ENCODE peak calls at places on chromosomes 4 and X, in five cellular contexts. L, C, U, T and H are unnamed samples.

GRCh38 chrX:15194136-15194535 is 75.7 kb downstream of the ASB9 start:
- DNase-seq in L (no peak), C (no peak), U (no peak), T (no peak), H (no peak)

GRCh38 chrX:46630141-46630540 is 56.6 kb downstream of the CHST7 start:
- DNase-seq in L (no peak), C (no peak), U (no peak), T (no peak), H (no peak)

GRCh38 chr4:7632341-7632740 is 197.6 kb upstream of the PSAPL1 start:
- DNase-seq in L (no peak), C (no peak), U (no peak), T (no peak), H (no peak)

GRCh38 chrX:69372435-69372834 is 131.7 kb upstream of the NALF2 start:
- DNase-seq in L (no peak), C (no peak), U (no peak), T (no peak), H (no peak)

GRCh38 chr4:10117424-10118354 is 1.1 kb upstream of the WDR1 start:
- DNase-seq in L (peak; percentile 40), C (no peak), U (peak; percentile 45), T (peak; percentile 69), H (peak; percentile 32)

GRCh38 chr4:70709551-70710080 is 12.1 kb upstream of the RUFY3 start:
- DNase-seq in L (no peak), C (peak; percentile 14), U (no peak), T (no peak), H (no peak)

GRCh38 chrX:95383778-95384177 is 1300.9 kb upstream of the DIAPH2 start:
- DNase-seq in L (no peak), C (no peak), U (no peak), T (no peak), H (no peak)

GRCh38 chrX:151239748-151240147 is 63.4 kb downstream of the GPR50 start:
- DNase-seq in L (no peak), C (no peak), U (no peak), T (no peak), H (no peak)

GRCh38 chr4:1380368-1381151 is 25.7 kb downstream of the NKX1-1 start:
- DNase-seq in L (no peak), C (no peak), U (no peak), T (peak; percentile 51), H (no peak)

GRCh38 chr4:47315346-47315745 is 148.2 kb downstream of the COMMD8 start:
- DNase-seq in L (no peak), C (no peak), U (no peak), T (no peak), H (no peak)

GRCh38 chrX:20995829-20996228 is 378.4 kb upstream of the CNKSR2 start:
- DNase-seq in L (no peak), C (no peak), U (no peak), T (no peak), H (no peak)

GRCh38 chr4:881709-882108 is 50.4 kb downstream of the GAK start:
- DNase-seq in L (no peak), C (no peak), U (no peak), T (no peak), H (no peak)

GRCh38 chr4:73816814-73817213 is 19.7 kb upstream of the CXCL6 start:
- DNase-seq in L (no peak), C (no peak), U (no peak), T (no peak), H (no peak)

GRCh38 chr4:185744946-185745345 is 67.0 kb downstream of the SORBS2 start:
- DNase-seq in L (no peak), C (no peak), U (no peak), T (no peak), H (no peak)

GRCh38 chrX:15384304-15384703 is at the start of gene VEGFD:
- DNase-seq in L (no peak), C (no peak), U (no peak), T (no peak), H (no peak)

GRCh38 chrX:3712080-3712869 is 1.2 kb downstream of the PRKX start:
- DNase-seq in L (no peak), C (no peak), U (no peak), T (peak; percentile 66), H (no peak)

GRCh38 chr4:106266201-106266600 is 49.8 kb downstream of the TBCK start:
- DNase-seq in L (no peak), C (no peak), U (no peak), T (no peak), H (no peak)

GRCh38 chr4:37538931-37539330 is 147.2 kb downstream of the RELL1 start:
- DNase-seq in L (no peak), C (no peak), U (no peak), T (no peak), H (no peak)

GRCh38 chrX:111123606-111124179 is 27.7 kb downstream of the PAK3 start:
- DNase-seq in L (no peak), C (no peak), U (no peak), T (no peak), H (no peak)

GRCh38 chrX:51825432-51825831 is 68.0 kb upstream of the MAGED1 start:
- DNase-seq in L (no peak), C (no peak), U (no peak), T (no peak), H (no peak)

GRCh38 chr4:170111546-170111945 is 21.8 kb upstream of the AADAT start:
- DNase-seq in L (no peak), C (no peak), U (no peak), T (no peak), H (no peak)

GRCh38 chr4:63777571-63777970 is 631.7 kb downstream of the TECRL start:
- DNase-seq in L (no peak), C (no peak), U (no peak), T (no peak), H (no peak)

GRCh38 chr4:79247695-79248394 is 78.0 kb downstream of the NAA11 start:
- DNase-seq in L (no peak), C (no peak), U (no peak), T (no peak), H (no peak)

GRCh38 chr4:26524001-26524400 is 33.7 kb upstream of the CCKAR start:
- DNase-seq in L (no peak), C (no peak), U (no peak), T (no peak), H (no peak)

GRCh38 chr4:75724867-75725724 is 719 bp downstream of the USO1 start:
- DNase-seq in L (peak; percentile 20), C (no peak), U (peak; percentile 37), T (peak; percentile 85), H (peak; percentile 21)

GRCh38 chr4:12679217-12679616 is 804.9 kb downstream of the RAB28 start:
- DNase-seq in L (no peak), C (no peak), U (no peak), T (no peak), H (no peak)

GRCh38 chr4:6172093-6172926 is 28.0 kb downstream of the JAKMIP1 start:
- DNase-seq in L (peak; percentile 22), C (no peak), U (peak; percentile 12), T (no peak), H (no peak)

GRCh38 chr4:139243448-139244365 is 36.3 kb downstream of the MGARP start:
- DNase-seq in L (no peak), C (no peak), U (no peak), T (no peak), H (no peak)

GRCh38 chr4:113355550-113356371 is 306.3 kb downstream of the ANK2 start:
- DNase-seq in L (peak; percentile 14), C (no peak), U (peak; percentile 56), T (no peak), H (peak; percentile 22)

GRCh38 chr4:138535316-138535715 is 293.2 kb upstream of the SLC7A11 start:
- DNase-seq in L (no peak), C (no peak), U (no peak), T (no peak), H (no peak)